ENCODE peak calls at places on chromosome 13, in five cellular contexts. Y is PC-3, L is MM.1S, N is hepatocyte, M is mammary epithelial cell. X is an unnamed sample.

GRCh38 chr13:114119196-114119595 is 13.2 kb downstream of the RASA3 start:
- DNase-seq in M (peak), N (peak), L (no peak), Y (peak), X (peak)

GRCh38 chr13:110365876-110366275 is 58.8 kb downstream of the COL4A2 start:
- DNase-seq in Y (no peak), M (no peak), N (no peak), L (no peak), X (no peak)

GRCh38 chr13:106905380-106906259 is 337.7 kb upstream of the ARGLU1 start:
- DNase-seq in Y (no peak), N (no peak), L (no peak), M (no peak), X (no peak)

GRCh38 chr13:90415902-90416301 is 931.6 kb upstream of the MIR17HG start:
- DNase-seq in L (no peak), M (no peak), Y (no peak), N (no peak), X (peak)

GRCh38 chr13:31675521-31675953 is 63.8 kb upstream of the RXFP2 start:
- DNase-seq in L (no peak), Y (no peak), M (no peak), N (no peak), X (peak)

GRCh38 chr13:80873589-80873988 is 532.7 kb upstream of the SPRY2 start:
- DNase-seq in Y (peak), L (peak), M (peak), N (no peak), X (no peak)

GRCh38 chr13:43374621-43375020 is 351.2 kb downstream of the DNAJC15 start:
- DNase-seq in M (no peak), N (no peak), Y (no peak), L (no peak), X (peak)

GRCh38 chr13:32165791-32166190 is 134.2 kb downstream of the FRY start:
- DNase-seq in N (no peak), M (peak), L (no peak), Y (no peak), X (no peak)

GRCh38 chr13:48263196-48263595 is 30.2 kb downstream of the ITM2B start:
- DNase-seq in L (no peak), Y (peak), N (no peak), M (peak), X (no peak)

GRCh38 chr13:75748874-75749273 is 112.7 kb downstream of the LMO7 start:
- DNase-seq in L (no peak), N (no peak), Y (no peak), M (no peak), X (no peak)

GRCh38 chr13:94435604-94436226 is 43.8 kb downstream of the DCT start:
- DNase-seq in M (peak), L (peak), Y (peak), N (peak), X (peak)

GRCh38 chr13:112626124-112626523 is 38.2 kb upstream of the TUBGCP3 start:
- DNase-seq in M (no peak), L (no peak), N (no peak), Y (no peak), X (no peak)

GRCh38 chr13:39283062-39283461 is 244.8 kb downstream of the NHLRC3 start:
- DNase-seq in M (no peak), L (no peak), Y (no peak), N (no peak), X (no peak)

GRCh38 chr13:114136576-114136975 is 4.2 kb upstream of the RASA3 start:
- DNase-seq in N (no peak), M (no peak), L (no peak), Y (no peak), X (no peak)

GRCh38 chr13:80083516-80084085 is 257.3 kb downstream of the SPRY2 start:
- DNase-seq in L (no peak), M (no peak), N (no peak), Y (no peak), X (peak)

GRCh38 chr13:62040806-62041205 is 625.2 kb upstream of the PCDH20 start:
- DNase-seq in M (no peak), N (no peak), Y (no peak), L (no peak), X (no peak)
- TF ChIP-seq EZH2 in M (no peak), N (no peak), Y (no peak), L (no peak), X (no peak)

GRCh38 chr13:99981115-99982020 is at the start of gene ZIC2:
- DNase-seq in Y (peak), M (peak), N (peak), L (peak), X (no peak)
- TF ChIP-seq EZH2 in Y (no peak), M (no peak), N (no peak), L (no peak), X (peak)

DNA sequence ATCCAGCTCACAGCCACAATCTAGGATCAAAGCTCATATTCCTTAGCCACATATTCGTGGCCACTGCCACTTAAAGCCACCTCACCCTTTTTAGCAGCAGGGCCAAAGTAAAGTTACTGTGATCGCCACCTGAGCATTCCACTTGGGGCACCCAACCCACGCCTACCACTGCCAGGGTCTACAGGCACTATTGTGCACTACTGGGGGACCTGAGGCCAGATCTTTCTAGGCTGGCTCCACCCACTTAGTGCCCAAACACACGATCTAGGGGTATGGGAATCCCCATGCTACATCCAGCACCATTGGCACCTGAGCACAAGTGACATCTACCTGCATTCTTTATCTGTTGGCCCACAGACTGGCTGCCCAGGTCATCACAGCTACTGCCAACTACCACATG is 517.9 kb upstream of the PRR20A start:
- DNase-seq in Y (no peak), L (no peak), N (no peak), M (no peak), X (no peak)
- TF ChIP-seq EZH2 in Y (no peak), L (no peak), N (no peak), M (no peak), X (no peak)

GRCh38 chr13:27821566-27821965 is 29.3 kb downstream of the GSX1 start:
- DNase-seq in Y (no peak), N (no peak), L (no peak), M (peak), X (no peak)

GRCh38 chr13:27824121-27824520 is 31.8 kb downstream of the GSX1 start:
- DNase-seq in Y (no peak), L (no peak), M (no peak), N (no peak), X (no peak)

GRCh38 chr13:27822258-27822872 is 30.1 kb downstream of the GSX1 start:
- DNase-seq in Y (no peak), L (no peak), N (no peak), M (peak), X (peak)

GRCh38 chr13:27822873-27823311 is 30.6 kb downstream of the GSX1 start:
- DNase-seq in L (no peak), M (peak), N (no peak), Y (no peak), X (peak)

DNA sequence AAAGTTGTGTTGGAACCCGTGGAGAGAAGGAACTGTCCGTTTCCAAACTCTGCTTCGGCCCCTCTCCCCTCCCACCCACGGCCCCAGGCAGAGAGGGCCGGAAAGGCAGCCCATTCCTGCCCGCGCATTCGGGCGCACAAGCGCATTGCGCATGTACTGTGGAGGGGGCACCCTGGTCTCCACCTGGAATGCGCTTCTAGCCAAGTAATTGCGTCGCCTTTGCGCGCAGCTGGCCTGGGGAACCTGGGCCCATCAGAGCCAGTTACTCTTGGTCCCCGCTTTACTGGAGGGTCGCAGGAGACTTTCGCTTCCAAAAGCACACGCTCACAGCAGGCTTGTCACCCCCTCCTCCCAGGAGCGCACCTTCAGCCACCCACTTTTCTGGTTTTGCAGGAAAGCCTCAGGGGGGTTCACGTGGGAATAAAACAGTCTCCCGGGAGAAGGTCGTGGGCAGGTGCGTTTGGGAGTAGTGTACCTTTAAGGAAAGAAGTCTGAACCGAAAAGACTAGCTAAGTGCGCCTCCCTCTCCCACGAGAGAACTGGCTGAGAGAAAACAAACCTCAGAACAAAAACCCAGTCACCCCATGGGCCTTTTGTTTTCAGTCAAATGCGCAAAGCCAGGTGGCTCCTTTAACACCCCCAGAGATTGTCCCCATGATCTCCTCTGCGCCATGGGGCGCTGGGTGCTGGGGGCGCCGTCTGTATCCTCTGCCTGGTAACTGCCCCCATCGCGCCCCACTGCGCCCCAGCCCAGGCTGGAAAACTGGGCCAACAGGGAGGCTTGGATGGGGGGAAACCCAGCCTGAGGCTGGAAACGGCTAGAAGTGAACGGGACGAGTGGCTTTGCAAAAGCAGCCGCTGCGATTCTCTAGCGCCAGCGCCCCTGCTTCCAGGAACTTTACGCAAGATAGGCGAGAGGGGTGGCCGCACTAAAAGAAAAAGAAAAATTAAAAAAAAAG is 28.5 kb downstream of the GSX1 start:
- DNase-seq in Y (no peak), M (peak), L (no peak), N (no peak), X (no peak)
- TF ChIP-seq EZH2 in Y (no peak), M (no peak), L (no peak), N (no peak), X (no peak)

GRCh38 chr13:35469781-35470380 is 6.6 kb downstream of the MAB21L1 start:
- DNase-seq in L (no peak), Y (no peak), M (no peak), N (no peak), X (no peak)

GRCh38 chr13:35468195-35468594 is 8.3 kb downstream of the MAB21L1 start:
- DNase-seq in M (no peak), L (no peak), N (no peak), Y (no peak), X (no peak)

GRCh38 chr13:35472308-35473008 is 4.0 kb downstream of the MAB21L1 start:
- DNase-seq in M (no peak), N (no peak), Y (no peak), L (peak), X (no peak)

GRCh38 chr13:35471466-35472307 is 4.8 kb downstream of the MAB21L1 start:
- DNase-seq in L (no peak), N (peak), Y (no peak), M (no peak), X (peak)

GRCh38 chr13:35470671-35471465 is 5.6 kb downstream of the MAB21L1 start:
- DNase-seq in N (peak), Y (no peak), M (no peak), L (no peak), X (peak)
- TF ChIP-seq EZH2 in N (no peak), Y (no peak), M (no peak), L (no peak), X (no peak)

GRCh38 chr13:20435616-20436368 is 89.9 kb downstream of the CRYL1 start:
- DNase-seq in Y (no peak), N (no peak), L (no peak), M (no peak), X (no peak)
- TF ChIP-seq EZH2 in Y (no peak), N (no peak), L (no peak), M (no peak), X (no peak)

GRCh38 chr13:103218253-103218652 is 152.0 kb upstream of the SLC10A2 start:
- DNase-seq in M (no peak), Y (peak), N (no peak), L (no peak), X (peak)
- TF ChIP-seq EZH2 in M (no peak), Y (no peak), N (no peak), L (no peak), X (no peak)

X was measured in fibroblast of lung.